ENCODE peak calls at places on chromosomes 13 and 19, in five cellular contexts. One of them, this sample, is unnamed.

GRCh38 chr13:92984151-92984550 is 242.5 kb upstream of the GPC6 start:
- DNase-seq in cardiac fibroblast: no peak
- DNase-seq in brain microvascular endothelial cell: no peak
- DNase-seq in AG04450: no peak
- DNase-seq in neural progenitor cell: no peak
- DNase-seq in this sample: no peak

GRCh38 chr13:106354961-106355360 is 180.5 kb downstream of the EFNB2 start:
- DNase-seq in brain microvascular endothelial cell: no peak
- DNase-seq in neural progenitor cell: no peak
- DNase-seq in AG04450: no peak
- DNase-seq in cardiac fibroblast: no peak
- DNase-seq in this sample: no peak

GRCh38 chr19:7831452-7831851 is 1.4 kb downstream of the EVI5L start:
- DNase-seq in brain microvascular endothelial cell: no peak
- DNase-seq in neural progenitor cell: peak; percentile 79
- DNase-seq in cardiac fibroblast: peak; percentile 37
- DNase-seq in AG04450: no peak
- DNase-seq in this sample: no peak

GRCh38 chr13:111414341-111414740 is 93.9 kb downstream of the TEX29 start:
- DNase-seq in neural progenitor cell: no peak
- DNase-seq in brain microvascular endothelial cell: no peak
- DNase-seq in cardiac fibroblast: no peak
- DNase-seq in AG04450: no peak
- DNase-seq in this sample: no peak

GRCh38 chr19:34254552-34255432 is at the start of gene GARRE1:
- DNase-seq in brain microvascular endothelial cell: no peak
- DNase-seq in AG04450: no peak
- DNase-seq in cardiac fibroblast: peak; percentile 58
- DNase-seq in neural progenitor cell: peak; percentile 71
- DNase-seq in this sample: peak; percentile 73

GRCh38 chr13:20923272-20923671 is 20.7 kb upstream of the XPO4 start:
- DNase-seq in neural progenitor cell: no peak
- DNase-seq in brain microvascular endothelial cell: no peak
- DNase-seq in cardiac fibroblast: no peak
- DNase-seq in AG04450: no peak
- DNase-seq in this sample: no peak

GRCh38 chr19:17488593-17489391 is 18.5 kb downstream of the SLC27A1 start:
- DNase-seq in neural progenitor cell: peak; percentile 96
- DNase-seq in cardiac fibroblast: no peak
- DNase-seq in AG04450: no peak
- DNase-seq in brain microvascular endothelial cell: no peak
- DNase-seq in this sample: peak; percentile 82

GRCh38 chr19:45514376-45515051 is 7.2 kb downstream of the VASP start:
- DNase-seq in neural progenitor cell: no peak
- DNase-seq in AG04450: no peak
- DNase-seq in cardiac fibroblast: no peak
- DNase-seq in brain microvascular endothelial cell: no peak
- DNase-seq in this sample: peak; percentile 42

GRCh38 chr19:45311640-45312039 is 11.0 kb downstream of the CKM start:
- DNase-seq in neural progenitor cell: no peak
- DNase-seq in cardiac fibroblast: no peak
- DNase-seq in AG04450: no peak
- DNase-seq in brain microvascular endothelial cell: no peak
- DNase-seq in this sample: no peak

GRCh38 chr13:18992791-18993190 is 188.8 kb downstream of the TUBA3C start:
- DNase-seq in brain microvascular endothelial cell: no peak
- DNase-seq in AG04450: no peak
- DNase-seq in neural progenitor cell: no peak
- DNase-seq in cardiac fibroblast: no peak
- DNase-seq in this sample: no peak

GRCh38 chr19:33407140-33407551 is 33.6 kb downstream of the CEBPG start:
- DNase-seq in neural progenitor cell: no peak
- DNase-seq in brain microvascular endothelial cell: no peak
- DNase-seq in cardiac fibroblast: no peak
- DNase-seq in AG04450: no peak
- DNase-seq in this sample: no peak

GRCh38 chr13:30963794-30964193 is 31.3 kb downstream of the TEX26 start:
- DNase-seq in AG04450: no peak
- DNase-seq in cardiac fibroblast: peak; percentile 48
- DNase-seq in brain microvascular endothelial cell: peak; percentile 32
- DNase-seq in neural progenitor cell: no peak
- DNase-seq in this sample: no peak

GRCh38 chr13:112888238-112889111 is 80.5 kb upstream of the MCF2L start:
- DNase-seq in brain microvascular endothelial cell: no peak
- DNase-seq in cardiac fibroblast: no peak
- DNase-seq in AG04450: no peak
- DNase-seq in neural progenitor cell: no peak
- DNase-seq in this sample: no peak

GRCh38 chr13:35741657-35742056 is 265.2 kb upstream of the MAB21L1 start:
- DNase-seq in cardiac fibroblast: no peak
- DNase-seq in AG04450: no peak
- DNase-seq in brain microvascular endothelial cell: no peak
- DNase-seq in neural progenitor cell: no peak
- DNase-seq in this sample: no peak

DNA sequence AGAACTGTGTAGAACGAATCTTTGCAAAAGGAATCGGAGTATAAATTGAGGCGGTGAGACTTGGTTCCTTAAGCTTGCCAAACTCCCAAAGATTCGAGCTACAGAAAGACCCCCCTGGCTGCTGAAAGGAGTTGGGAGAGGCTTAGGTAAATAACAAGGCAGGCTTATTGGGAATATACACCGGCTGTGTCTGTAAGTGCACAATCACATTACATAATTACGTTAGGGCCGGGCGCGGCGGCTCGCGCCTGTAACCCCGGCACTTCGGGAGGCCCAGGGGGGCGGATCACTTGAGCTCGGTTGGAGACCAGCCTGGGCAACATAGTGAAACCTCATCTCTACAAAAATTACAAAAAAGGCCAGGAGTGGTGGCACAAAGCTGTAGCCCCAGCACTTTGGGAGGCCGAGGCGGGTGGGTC is 12.2 kb downstream of the TMEM160 start:
- DNase-seq in neural progenitor cell: peak; percentile 42
- DNase-seq in brain microvascular endothelial cell: no peak
- DNase-seq in AG04450: no peak
- DNase-seq in cardiac fibroblast: no peak
- DNase-seq in this sample: no peak
- H3K4me3 ChIP-seq in neural progenitor cell: peak overlapping the region; percentile 63
- H3K4me3 ChIP-seq in brain microvascular endothelial cell: peak overlapping the region; percentile 52
- H3K4me3 ChIP-seq in AG04450: peak overlapping the region; percentile 58
- H3K4me3 ChIP-seq in cardiac fibroblast: peak overlapping the region; percentile 55
- H3K4me3 ChIP-seq in this sample: peak overlapping the region; percentile 56

GRCh38 chr19:10007811-10008211 is 2.5 kb downstream of the COL5A3 start:
- DNase-seq in cardiac fibroblast: peak; percentile 86
- DNase-seq in brain microvascular endothelial cell: peak; percentile 51
- DNase-seq in neural progenitor cell: no peak
- DNase-seq in AG04450: no peak
- DNase-seq in this sample: no peak
- H3K4me3 ChIP-seq in cardiac fibroblast: no peak overlapping the region
- H3K4me3 ChIP-seq in brain microvascular endothelial cell: no peak overlapping the region
- H3K4me3 ChIP-seq in neural progenitor cell: no peak overlapping the region
- H3K4me3 ChIP-seq in AG04450: no peak overlapping the region
- H3K4me3 ChIP-seq in this sample: no peak overlapping the region

DNA sequence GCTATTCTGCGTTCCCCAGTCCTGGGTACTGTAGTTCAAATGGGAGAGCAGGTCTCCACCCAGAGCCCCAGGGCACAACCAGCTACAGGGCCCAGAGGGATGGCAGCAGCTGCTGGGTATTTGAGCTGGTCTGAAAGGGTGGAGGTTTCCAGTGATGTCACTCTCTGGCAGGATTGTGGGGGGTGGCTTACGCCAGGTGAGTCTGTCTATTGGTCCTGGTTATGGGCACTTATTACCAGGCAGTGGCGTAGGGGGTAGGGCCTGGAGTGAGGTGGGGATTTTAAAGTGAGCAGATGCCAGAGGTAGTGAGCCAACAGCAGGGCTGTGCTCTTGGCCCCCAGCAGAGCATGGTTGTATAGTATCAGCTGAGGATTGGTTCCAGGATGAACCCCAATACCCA is 6.2 kb downstream of the RPS19 start:
- DNase-seq in AG04450: no peak
- DNase-seq in neural progenitor cell: no peak
- DNase-seq in cardiac fibroblast: no peak
- DNase-seq in brain microvascular endothelial cell: no peak
- DNase-seq in this sample: no peak
- H3K4me3 ChIP-seq in AG04450: no peak overlapping the region
- H3K4me3 ChIP-seq in neural progenitor cell: no peak overlapping the region
- H3K4me3 ChIP-seq in cardiac fibroblast: no peak overlapping the region
- H3K4me3 ChIP-seq in brain microvascular endothelial cell: no peak overlapping the region
- H3K4me3 ChIP-seq in this sample: peak overlapping the region; percentile 23

DNA sequence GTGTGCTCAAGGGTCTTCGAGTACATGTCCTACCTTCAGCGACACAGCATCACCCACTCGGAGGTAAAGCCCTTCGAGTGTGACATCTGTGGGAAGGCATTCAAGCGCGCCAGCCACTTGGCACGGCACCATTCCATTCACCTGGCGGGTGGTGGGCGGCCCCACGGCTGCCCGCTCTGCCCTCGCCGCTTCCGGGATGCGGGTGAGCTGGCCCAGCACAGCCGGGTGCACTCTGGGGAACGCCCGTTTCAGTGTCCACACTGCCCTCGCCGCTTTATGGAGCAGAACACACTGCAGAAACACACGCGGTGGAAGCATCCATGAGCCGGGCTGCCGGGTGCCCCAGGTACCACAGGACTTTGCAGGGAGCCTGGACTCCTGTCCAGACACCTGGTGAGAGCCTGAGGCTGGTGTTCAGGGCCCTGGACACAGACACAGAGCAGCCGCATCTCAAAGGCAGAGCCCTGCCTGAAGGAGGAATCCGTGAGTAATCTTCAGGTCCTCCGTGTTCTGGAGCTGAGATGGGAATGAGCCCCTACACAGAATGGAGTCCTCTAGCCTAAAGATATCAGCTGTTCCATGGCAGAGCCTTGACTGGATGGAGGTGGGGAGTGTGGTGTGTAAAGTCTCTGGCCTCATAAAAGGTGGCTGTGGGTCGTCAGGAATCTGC is 1.5 kb downstream of the ZNF581 start:
- DNase-seq in cardiac fibroblast: no peak
- DNase-seq in neural progenitor cell: no peak
- DNase-seq in AG04450: no peak
- DNase-seq in brain microvascular endothelial cell: no peak
- DNase-seq in this sample: no peak
- H3K4me3 ChIP-seq in cardiac fibroblast: peak overlapping the region; percentile 81
- H3K4me3 ChIP-seq in neural progenitor cell: peak overlapping the region; percentile 80
- H3K4me3 ChIP-seq in AG04450: peak overlapping the region; percentile 84
- H3K4me3 ChIP-seq in brain microvascular endothelial cell: peak overlapping the region; percentile 80
- H3K4me3 ChIP-seq in this sample: peak overlapping the region; percentile 90

DNA sequence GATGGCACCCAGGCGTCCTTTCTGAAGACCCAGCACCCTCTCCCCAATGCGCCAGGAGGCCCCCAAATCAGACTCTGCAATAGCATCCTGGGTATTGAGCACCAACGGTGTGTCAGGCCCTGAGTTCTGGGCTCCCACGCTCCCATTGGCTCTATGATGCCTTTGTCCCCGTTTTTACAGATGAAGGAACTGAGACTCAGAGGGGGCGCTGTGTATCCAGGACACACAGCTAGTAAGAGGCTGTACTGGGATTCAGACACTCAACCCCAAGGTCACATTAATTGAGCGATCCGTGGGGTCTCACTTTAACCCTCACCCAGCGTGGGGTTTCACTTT is 42.5 kb downstream of the CYP4F22 start:
- DNase-seq in AG04450: no peak
- DNase-seq in cardiac fibroblast: no peak
- DNase-seq in brain microvascular endothelial cell: no peak
- DNase-seq in neural progenitor cell: no peak
- DNase-seq in this sample: no peak
- H3K4me3 ChIP-seq in AG04450: peak overlapping the region; percentile 27
- H3K4me3 ChIP-seq in cardiac fibroblast: peak overlapping the region; percentile 10
- H3K4me3 ChIP-seq in brain microvascular endothelial cell: no peak overlapping the region
- H3K4me3 ChIP-seq in neural progenitor cell: no peak overlapping the region
- H3K4me3 ChIP-seq in this sample: peak overlapping the region; percentile 44

GRCh38 chr13:73956795-73957408 is 177.3 kb downstream of the KLF12 start:
- DNase-seq in cardiac fibroblast: no peak
- DNase-seq in AG04450: no peak
- DNase-seq in neural progenitor cell: no peak
- DNase-seq in brain microvascular endothelial cell: no peak
- DNase-seq in this sample: no peak

GRCh38 chr13:73948848-73949529 is 185.2 kb downstream of the KLF12 start:
- DNase-seq in brain microvascular endothelial cell: no peak
- DNase-seq in neural progenitor cell: no peak
- DNase-seq in AG04450: no peak
- DNase-seq in cardiac fibroblast: no peak
- DNase-seq in this sample: no peak

GRCh38 chr13:73954808-73955207 is 179.4 kb downstream of the KLF12 start:
- DNase-seq in neural progenitor cell: no peak
- DNase-seq in AG04450: no peak
- DNase-seq in cardiac fibroblast: no peak
- DNase-seq in brain microvascular endothelial cell: no peak
- DNase-seq in this sample: no peak

GRCh38 chr13:73956101-73956500 is 178.1 kb downstream of the KLF12 start:
- DNase-seq in cardiac fibroblast: no peak
- DNase-seq in neural progenitor cell: no peak
- DNase-seq in brain microvascular endothelial cell: no peak
- DNase-seq in AG04450: no peak
- DNase-seq in this sample: no peak

GRCh38 chr13:73952683-73953082 is 181.5 kb downstream of the KLF12 start:
- DNase-seq in neural progenitor cell: no peak
- DNase-seq in AG04450: peak; percentile 39
- DNase-seq in brain microvascular endothelial cell: peak; percentile 9
- DNase-seq in cardiac fibroblast: no peak
- DNase-seq in this sample: no peak
- H3K4me3 ChIP-seq in neural progenitor cell: no peak overlapping the region
- H3K4me3 ChIP-seq in AG04450: no peak overlapping the region
- H3K4me3 ChIP-seq in brain microvascular endothelial cell: no peak overlapping the region
- H3K4me3 ChIP-seq in cardiac fibroblast: no peak overlapping the region
- H3K4me3 ChIP-seq in this sample: no peak overlapping the region

DNA sequence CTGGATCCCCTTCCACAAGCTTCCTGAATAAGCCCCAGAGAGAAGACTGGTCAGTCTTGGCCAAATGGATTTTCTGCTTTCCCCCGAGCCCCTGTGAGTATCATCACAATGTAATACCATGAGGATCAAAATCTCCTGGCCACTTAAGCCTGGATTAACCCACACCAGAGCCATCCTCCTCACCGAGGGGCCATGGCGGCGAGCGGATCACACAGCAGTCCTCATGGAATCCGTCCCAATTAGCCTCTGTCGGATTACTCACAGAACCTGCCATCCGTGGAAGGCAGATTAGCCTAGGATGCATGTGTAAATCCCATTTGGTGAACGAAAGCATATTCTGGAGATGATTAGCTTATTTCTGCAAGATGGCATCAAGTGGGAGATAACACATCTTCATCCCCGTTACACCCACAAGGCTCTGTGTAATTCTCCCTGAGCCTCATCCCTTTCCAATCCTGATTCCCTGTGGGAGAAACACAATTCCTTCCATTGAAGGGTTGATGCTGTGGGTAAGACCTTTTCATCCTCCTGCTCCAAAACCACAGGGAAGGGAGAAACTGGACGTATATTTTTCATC is 42.5 kb downstream of the GNG7 start:
- DNase-seq in brain microvascular endothelial cell: no peak
- DNase-seq in neural progenitor cell: peak; percentile 63
- DNase-seq in AG04450: no peak
- DNase-seq in cardiac fibroblast: no peak
- DNase-seq in this sample: no peak
- H3K4me3 ChIP-seq in brain microvascular endothelial cell: no peak overlapping the region
- H3K4me3 ChIP-seq in neural progenitor cell: no peak overlapping the region
- H3K4me3 ChIP-seq in AG04450: no peak overlapping the region
- H3K4me3 ChIP-seq in cardiac fibroblast: no peak overlapping the region
- H3K4me3 ChIP-seq in this sample: no peak overlapping the region